ENCODE peak calls at places on chromosome 18, in eight cellular contexts. P is CD8-positive, alpha-beta T cell; I is endodermal cell; A is tibial artery; C is colonic mucosa; N is lower lobe of right lung; D is kidney epithelial cell; W is ovary. G is an unnamed sample. For H3K36me3, the result is how much of the 10 kb centered on the place peaks cover.

GRCh38 chr18:79498662-79499061 is 102.9 kb downstream of the NFATC1 start:
- DNase-seq in P (no peak), I (no peak), A (no peak), C (no peak), N (no peak), D (no peak), W (peak), G (no peak)

GRCh38 chr18:73456643-73457042 is 588.9 kb upstream of the NETO1 start:
- DNase-seq in P (no peak), I (no peak), A (no peak), C (no peak), N (no peak), D (no peak), W (no peak), G (no peak)

GRCh38 chr18:67199993-67200617 is 316.4 kb downstream of the DSEL start:
- DNase-seq in P (no peak), I (no peak), A (no peak), C (no peak), N (no peak), D (peak), W (no peak), G (no peak)

GRCh38 chr18:76363451-76364120 is 131.5 kb downstream of the ZNF516 start:
- DNase-seq in P (no peak), I (no peak), A (no peak), C (no peak), N (no peak), D (no peak), W (peak), G (no peak)

GRCh38 chr18:13159579-13159978 is 59.0 kb upstream of the LDLRAD4 start:
- DNase-seq in P (no peak), I (peak), A (no peak), C (no peak), N (no peak), D (peak), W (no peak), G (peak)

GRCh38 chr18:36128907-36129299 is 237 bp downstream of the SLC39A6 start:
- DNase-seq in P (no peak), I (no peak), A (no peak), C (no peak), N (no peak), D (no peak), W (no peak), G (no peak)

GRCh38 chr18:24499814-24500601 is 39.6 kb downstream of the HRH4 start:
- DNase-seq in P (no peak), I (no peak), A (no peak), C (no peak), N (no peak), D (no peak), W (no peak), G (no peak)

GRCh38 chr18:36496022-36496421 is 198.5 kb downstream of the FHOD3 start:
- DNase-seq in P (no peak), I (no peak), A (no peak), C (no peak), N (no peak), D (no peak), W (no peak), G (no peak)

GRCh38 chr18:44771957-44772917 is 91.5 kb downstream of the SETBP1 start:
- DNase-seq in P (no peak), I (no peak), A (no peak), C (peak), N (no peak), D (no peak), W (no peak), G (peak)

GRCh38 chr18:3223356-3223755 is 3.6 kb upstream of the MYOM1 start:
- DNase-seq in P (no peak), I (no peak), A (no peak), C (no peak), N (no peak), D (no peak), W (no peak), G (no peak)

GRCh38 chr18:29560270-29560669 is 1383.3 kb upstream of the CDH2 start:
- DNase-seq in P (no peak), I (no peak), A (no peak), C (no peak), N (no peak), D (no peak), W (no peak), G (no peak)

GRCh38 chr18:42654561-42654960 is 460.9 kb downstream of the RIT2 start:
- DNase-seq in P (no peak), I (no peak), A (no peak), C (no peak), N (no peak), D (no peak), W (no peak), G (no peak)

GRCh38 chr18:63430526-63430925 is 8.2 kb upstream of the VPS4B start:
- DNase-seq in P (no peak), I (no peak), A (no peak), C (no peak), N (no peak), D (no peak), W (no peak), G (no peak)

GRCh38 chr18:77804382-77804781 is 554.7 kb downstream of the GALR1 start:
- DNase-seq in P (no peak), I (no peak), A (no peak), C (no peak), N (no peak), D (no peak), W (no peak), G (no peak)

GRCh38 chr18:12819822-12820221 is 64.2 kb downstream of the PTPN2 start:
- DNase-seq in P (no peak), I (no peak), A (no peak), C (no peak), N (no peak), D (no peak), W (no peak), G (no peak)

GRCh38 chr18:50330176-50330575 is 42.7 kb upstream of the CXXC1 start:
- DNase-seq in P (no peak), I (no peak), A (no peak), C (no peak), N (no peak), D (no peak), W (no peak), G (no peak)

GRCh38 chr18:56884511-56884910 is 233.4 kb downstream of the WDR7 start:
- DNase-seq in P (no peak), I (peak), A (no peak), C (no peak), N (no peak), D (no peak), W (no peak), G (no peak)

GRCh38 chr18:55910328-55910727 is 322.3 kb upstream of the TCF4 start:
- DNase-seq in P (no peak), I (no peak), A (no peak), C (no peak), N (no peak), D (no peak), W (no peak), G (no peak)

GRCh38 chr18:12652861-12653401 is 5.0 kb downstream of the SPIRE1 start:
- DNase-seq in P (no peak), I (no peak), A (no peak), C (no peak), N (no peak), D (no peak), W (no peak), G (no peak)

GRCh38 chr18:47595816-47596501 is 334.5 kb downstream of the SMAD2 start:
- DNase-seq in P (no peak), I (peak), A (no peak), C (peak), N (no peak), D (no peak), W (no peak), G (no peak)

GRCh38 chr18:47522359-47522758 is 270.9 kb upstream of the SKOR2 start:
- DNase-seq in P (no peak), I (no peak), A (no peak), C (no peak), N (no peak), D (no peak), W (no peak), G (no peak)

GRCh38 chr18:54257015-54257414 is 12.3 kb upstream of the POLI start:
- DNase-seq in P (no peak), I (no peak), A (no peak), C (no peak), N (no peak), D (no peak), W (no peak), G (no peak)

GRCh38 chr18:26549103-26549485 is 741 bp upstream of the KCTD1 start:
- DNase-seq in P (no peak), I (peak), A (peak), C (peak), N (peak), D (no peak), W (no peak), G (no peak)

GRCh38 chr18:54415086-54415485 is 57.4 kb downstream of the C18orf54 start:
- DNase-seq in P (no peak), I (no peak), A (no peak), C (no peak), N (no peak), D (no peak), W (no peak), G (no peak)

GRCh38 chr18:39480494-39481245 is 1915.1 kb upstream of the CELF4 start:
- DNase-seq in P (no peak), I (no peak), A (no peak), C (no peak), N (no peak), D (no peak), W (no peak), G (no peak)

GRCh38 chr18:23838233-23838632 is 149.0 kb downstream of the LAMA3 start:
- DNase-seq in P (no peak), I (no peak), A (no peak), C (no peak), N (no peak), D (no peak), W (no peak), G (no peak)

GRCh38 chr18:8816805-8817204 is 111.4 kb downstream of the MTCL1 start:
- DNase-seq in P (no peak), I (no peak), A (no peak), C (no peak), N (no peak), D (no peak), W (no peak), G (no peak)
- H3K36me3 ChIP-seq in P (under half), I (under half), A (under half), C (under half), N (under half), D (under half), W (under half), G (under half)

DNA sequence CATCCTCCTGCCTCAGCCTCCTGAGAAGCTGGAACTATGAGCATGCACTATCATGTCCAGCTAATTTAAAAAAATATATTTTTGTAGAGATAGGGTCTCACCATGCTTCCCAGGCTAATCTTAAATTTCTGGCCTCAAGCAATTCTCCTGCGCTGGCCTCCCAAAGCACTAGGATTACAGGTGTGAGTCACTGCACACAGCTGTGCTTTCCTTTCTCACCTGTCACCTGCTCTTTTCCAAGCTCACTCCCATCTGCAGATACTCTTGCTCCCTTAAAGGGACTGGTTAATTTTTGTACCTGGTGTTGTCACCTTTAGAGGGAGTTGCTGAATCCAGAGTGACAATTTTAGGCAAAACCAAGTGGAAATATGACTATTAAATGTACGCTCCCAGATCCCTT is 178.2 kb downstream of the LOXHD1 start:
- DNase-seq in P (no peak), I (no peak), A (no peak), C (no peak), N (no peak), D (no peak), W (no peak), G (no peak)
- H3K4me3 ChIP-seq in P (no peak), I (no peak), A (no peak), C (no peak), N (no peak), D (no peak), W (no peak), G (no peak)

GRCh38 chr18:10249270-10249669 is 205.2 kb upstream of the APCDD1 start:
- DNase-seq in P (no peak), I (peak), A (no peak), C (no peak), N (no peak), D (no peak), W (no peak), G (no peak)
- TF ChIP-seq CTCF in P (no peak), I (peak), A (no peak), C (no peak), N (no peak), D (no peak), W (no peak), G (no peak)

GRCh38 chr18:48954837-48955527 is 4.2 kb upstream of the SMAD7 start:
- DNase-seq in P (no peak), I (peak), A (peak), C (no peak), N (peak), D (no peak), W (no peak), G (no peak)
- H3K36me3 ChIP-seq in P (under half), I (under half), A (under half), C (under half), N (under half), D (under half), W (under half), G (under half)

DNA sequence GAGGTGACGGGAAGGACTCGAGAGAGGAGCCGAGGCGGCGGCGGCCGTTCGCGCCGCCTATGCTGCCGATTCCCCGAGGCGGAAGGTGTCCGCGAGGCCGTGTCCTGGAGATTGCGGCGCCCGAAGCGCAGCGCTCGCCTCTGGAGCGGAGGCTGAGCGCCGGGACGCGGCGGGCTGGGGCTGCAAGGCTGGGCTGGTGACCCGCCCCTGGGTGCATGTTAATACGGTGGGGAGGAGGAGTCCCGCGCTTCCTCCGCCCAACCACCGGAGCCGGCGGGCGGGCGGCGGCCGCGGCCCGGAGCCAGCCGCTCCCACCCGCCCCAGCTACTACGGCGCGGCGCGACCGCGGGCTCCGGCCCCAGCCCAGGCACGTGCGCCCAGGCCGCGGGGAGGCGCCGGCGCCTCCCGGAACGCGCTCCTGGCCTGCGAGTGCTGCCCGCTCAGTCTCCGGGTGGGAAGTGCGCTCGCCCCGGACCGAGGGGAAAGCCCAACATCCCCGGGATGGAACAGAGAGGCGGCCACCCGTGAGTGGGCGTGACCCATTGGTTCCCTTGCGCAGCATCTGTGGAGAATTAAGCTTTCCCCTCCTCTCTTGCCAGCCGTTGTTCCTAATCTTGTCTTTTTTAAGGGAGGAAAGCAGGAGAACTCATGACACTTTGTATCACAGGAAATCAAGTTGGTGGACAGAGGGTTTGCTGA is at the start of gene DLGAP1:
- DNase-seq in P (no peak), I (peak), A (peak), C (peak), N (peak), D (peak), W (peak), G (peak)
- H3K4me3 ChIP-seq in P (no peak), I (peak), A (peak), C (peak), N (peak), D (peak), W (peak), G (peak)

DNA sequence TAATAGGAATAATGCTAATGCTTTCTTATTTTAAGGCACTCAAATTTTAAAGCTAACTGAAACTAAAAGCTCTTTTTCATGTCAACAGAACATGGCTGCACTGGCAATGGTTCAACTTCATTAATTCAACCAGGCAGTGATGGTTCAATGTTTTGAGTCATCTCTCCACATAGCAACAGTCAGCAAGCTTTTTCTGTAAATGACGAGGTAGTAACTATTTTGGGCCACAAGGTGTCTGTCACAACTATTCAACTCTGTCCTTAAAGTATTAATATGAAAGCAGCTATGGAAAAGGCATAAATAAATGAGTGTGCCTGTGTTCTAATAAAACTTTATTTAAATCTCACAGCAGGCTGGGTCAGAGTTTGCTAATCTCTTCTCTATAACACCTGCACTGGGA is 1425.6 kb upstream of the PIK3C3 start:
- DNase-seq in P (no peak), I (no peak), A (no peak), C (no peak), N (no peak), D (no peak), W (no peak), G (no peak)
- TF ChIP-seq CTCF in P (no peak), I (peak), A (no peak), C (no peak), N (no peak), D (no peak), W (no peak), G (peak)

DNA sequence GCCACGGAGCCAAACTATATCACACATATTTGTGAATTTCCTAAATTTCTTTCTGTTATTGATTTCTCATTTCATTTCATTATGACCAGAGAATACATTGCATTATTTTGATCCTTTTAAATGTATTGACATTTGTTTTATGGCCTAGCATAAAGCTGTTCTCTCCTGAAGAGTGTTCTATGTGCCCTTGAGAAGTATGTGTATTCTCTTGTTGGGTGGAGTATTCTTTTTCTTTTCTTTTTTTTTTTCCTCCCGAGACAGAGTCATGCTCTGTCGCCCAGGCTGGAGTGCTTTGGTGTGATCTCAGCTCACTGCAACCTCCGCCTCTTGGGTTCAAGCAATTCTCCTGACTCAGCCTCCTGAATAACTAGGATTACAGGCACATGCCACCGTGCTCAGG is 5.2 kb downstream of the HAUS1 start:
- DNase-seq in P (no peak), I (no peak), A (no peak), C (no peak), N (no peak), D (no peak), W (no peak), G (no peak)
- H3K36me3 ChIP-seq in P (under half), I (under half), A (under half), C (under half), N (under half), D (under half), W (under half), G (under half)